ENCODE peak calls at places on chromosomes 3 and 15, in nine cellular contexts. One of them, this sample, is unnamed.

GRCh38 chr3:49727154-49727923 is 3.6 kb upstream of the GMPPB start:
- DNase-seq in HepG2: no peak
- DNase-seq in ovary: peak; percentile 18
- DNase-seq in cardiac muscle cell: no peak
- DNase-seq in left ventricle myocardium inferior: peak; percentile 14
- DNase-seq in substantia nigra: no peak
- DNase-seq in kidney: no peak
- DNase-seq in naive thymus-derived CD4-positive, alpha-beta T cell: no peak
- DNase-seq in caudate nucleus: no peak
- DNase-seq in this sample: peak; percentile 12

GRCh38 chr3:184656991-184657669 is 54.7 kb downstream of the MAGEF1 start:
- DNase-seq in substantia nigra: no peak
- DNase-seq in naive thymus-derived CD4-positive, alpha-beta T cell: no peak
- DNase-seq in kidney: no peak
- DNase-seq in caudate nucleus: no peak
- DNase-seq in HepG2: no peak
- DNase-seq in left ventricle myocardium inferior: no peak
- DNase-seq in cardiac muscle cell: no peak
- DNase-seq in ovary: no peak
- DNase-seq in this sample: no peak

GRCh38 chr3:193962986-193963683 is 172.8 kb upstream of the HES1 start:
- DNase-seq in ovary: no peak
- DNase-seq in naive thymus-derived CD4-positive, alpha-beta T cell: no peak
- DNase-seq in substantia nigra: no peak
- DNase-seq in caudate nucleus: no peak
- DNase-seq in cardiac muscle cell: no peak
- DNase-seq in kidney: no peak
- DNase-seq in left ventricle myocardium inferior: no peak
- DNase-seq in HepG2: no peak
- DNase-seq in this sample: no peak

GRCh38 chr15:85125056-85125661 is 143.5 kb downstream of the PDE8A start:
- DNase-seq in kidney: no peak
- DNase-seq in caudate nucleus: no peak
- DNase-seq in naive thymus-derived CD4-positive, alpha-beta T cell: no peak
- DNase-seq in HepG2: no peak
- DNase-seq in ovary: no peak
- DNase-seq in substantia nigra: no peak
- DNase-seq in left ventricle myocardium inferior: no peak
- DNase-seq in cardiac muscle cell: no peak
- DNase-seq in this sample: no peak

GRCh38 chr3:102605146-102605545 is 170.3 kb downstream of the ZPLD1 start:
- DNase-seq in ovary: no peak
- DNase-seq in cardiac muscle cell: no peak
- DNase-seq in HepG2: no peak
- DNase-seq in kidney: no peak
- DNase-seq in caudate nucleus: no peak
- DNase-seq in substantia nigra: no peak
- DNase-seq in naive thymus-derived CD4-positive, alpha-beta T cell: no peak
- DNase-seq in left ventricle myocardium inferior: no peak
- DNase-seq in this sample: no peak

GRCh38 chr3:34066999-34067398 is 268.6 kb downstream of the PDCD6IP start:
- DNase-seq in naive thymus-derived CD4-positive, alpha-beta T cell: no peak
- DNase-seq in caudate nucleus: no peak
- DNase-seq in kidney: no peak
- DNase-seq in HepG2: no peak
- DNase-seq in ovary: no peak
- DNase-seq in substantia nigra: no peak
- DNase-seq in left ventricle myocardium inferior: no peak
- DNase-seq in cardiac muscle cell: no peak
- DNase-seq in this sample: no peak

GRCh38 chr3:129315386-129315991 is 36.8 kb downstream of the HMCES start:
- DNase-seq in kidney: peak; percentile 87
- DNase-seq in HepG2: no peak
- DNase-seq in caudate nucleus: no peak
- DNase-seq in left ventricle myocardium inferior: peak; percentile 42
- DNase-seq in naive thymus-derived CD4-positive, alpha-beta T cell: peak; percentile 52
- DNase-seq in substantia nigra: peak; percentile 43
- DNase-seq in cardiac muscle cell: peak; percentile 43
- DNase-seq in ovary: peak; percentile 60
- DNase-seq in this sample: peak; percentile 38

GRCh38 chr3:141289228-141289772 is 57.7 kb downstream of the PXYLP1 start:
- DNase-seq in left ventricle myocardium inferior: no peak
- DNase-seq in kidney: no peak
- DNase-seq in caudate nucleus: no peak
- DNase-seq in substantia nigra: no peak
- DNase-seq in cardiac muscle cell: no peak
- DNase-seq in HepG2: no peak
- DNase-seq in ovary: no peak
- DNase-seq in naive thymus-derived CD4-positive, alpha-beta T cell: no peak
- DNase-seq in this sample: no peak

GRCh38 chr15:94596707-94597106 is 365.3 kb downstream of the MCTP2 start:
- DNase-seq in substantia nigra: no peak
- DNase-seq in kidney: no peak
- DNase-seq in caudate nucleus: no peak
- DNase-seq in cardiac muscle cell: no peak
- DNase-seq in left ventricle myocardium inferior: no peak
- DNase-seq in naive thymus-derived CD4-positive, alpha-beta T cell: no peak
- DNase-seq in ovary: no peak
- DNase-seq in HepG2: no peak
- DNase-seq in this sample: no peak

GRCh38 chr3:88180398-88180999 is 30.7 kb downstream of the C3orf38 start:
- DNase-seq in left ventricle myocardium inferior: no peak
- DNase-seq in caudate nucleus: no peak
- DNase-seq in cardiac muscle cell: peak; percentile 23
- DNase-seq in ovary: no peak
- DNase-seq in naive thymus-derived CD4-positive, alpha-beta T cell: peak; percentile 30
- DNase-seq in kidney: no peak
- DNase-seq in HepG2: no peak
- DNase-seq in substantia nigra: no peak
- DNase-seq in this sample: peak; percentile 37

GRCh38 chr3:13115991-13116390 is 42.8 kb upstream of the IQSEC1 start:
- DNase-seq in substantia nigra: no peak
- DNase-seq in kidney: peak; percentile 43
- DNase-seq in ovary: no peak
- DNase-seq in HepG2: no peak
- DNase-seq in left ventricle myocardium inferior: no peak
- DNase-seq in cardiac muscle cell: no peak
- DNase-seq in caudate nucleus: no peak
- DNase-seq in naive thymus-derived CD4-positive, alpha-beta T cell: no peak
- DNase-seq in this sample: no peak

GRCh38 chr3:46479696-46480095 is 15.0 kb upstream of the LTF start:
- DNase-seq in naive thymus-derived CD4-positive, alpha-beta T cell: no peak
- DNase-seq in HepG2: no peak
- DNase-seq in kidney: no peak
- DNase-seq in substantia nigra: no peak
- DNase-seq in left ventricle myocardium inferior: no peak
- DNase-seq in cardiac muscle cell: no peak
- DNase-seq in ovary: no peak
- DNase-seq in caudate nucleus: no peak
- DNase-seq in this sample: no peak

GRCh38 chr3:170909129-170909903 is 879 bp upstream of the EIF5A2 start:
- DNase-seq in substantia nigra: no peak
- DNase-seq in naive thymus-derived CD4-positive, alpha-beta T cell: no peak
- DNase-seq in HepG2: peak; percentile 69
- DNase-seq in left ventricle myocardium inferior: no peak
- DNase-seq in ovary: peak; percentile 25
- DNase-seq in kidney: peak; percentile 63
- DNase-seq in cardiac muscle cell: no peak
- DNase-seq in caudate nucleus: no peak
- DNase-seq in this sample: peak; percentile 15

GRCh38 chr3:15011174-15011573 is 53.9 kb downstream of the MRPS25 start:
- DNase-seq in left ventricle myocardium inferior: no peak
- DNase-seq in substantia nigra: no peak
- DNase-seq in cardiac muscle cell: no peak
- DNase-seq in caudate nucleus: no peak
- DNase-seq in kidney: no peak
- DNase-seq in naive thymus-derived CD4-positive, alpha-beta T cell: no peak
- DNase-seq in HepG2: no peak
- DNase-seq in ovary: no peak
- DNase-seq in this sample: no peak

GRCh38 chr15:38563723-38564519 is 693 bp downstream of the RASGRP1 start:
- DNase-seq in kidney: peak; percentile 90
- DNase-seq in naive thymus-derived CD4-positive, alpha-beta T cell: peak; percentile 91
- DNase-seq in caudate nucleus: peak; percentile 46
- DNase-seq in ovary: peak; percentile 31
- DNase-seq in substantia nigra: peak; percentile 76
- DNase-seq in cardiac muscle cell: peak; percentile 77
- DNase-seq in left ventricle myocardium inferior: peak; percentile 64
- DNase-seq in HepG2: no peak
- DNase-seq in this sample: peak; percentile 85

GRCh38 chr3:66409771-66410355 is 91.0 kb downstream of the LRIG1 start:
- DNase-seq in ovary: peak; percentile 8
- DNase-seq in caudate nucleus: no peak
- DNase-seq in left ventricle myocardium inferior: no peak
- DNase-seq in kidney: no peak
- DNase-seq in cardiac muscle cell: no peak
- DNase-seq in naive thymus-derived CD4-positive, alpha-beta T cell: no peak
- DNase-seq in substantia nigra: no peak
- DNase-seq in HepG2: no peak
- DNase-seq in this sample: no peak

DNA sequence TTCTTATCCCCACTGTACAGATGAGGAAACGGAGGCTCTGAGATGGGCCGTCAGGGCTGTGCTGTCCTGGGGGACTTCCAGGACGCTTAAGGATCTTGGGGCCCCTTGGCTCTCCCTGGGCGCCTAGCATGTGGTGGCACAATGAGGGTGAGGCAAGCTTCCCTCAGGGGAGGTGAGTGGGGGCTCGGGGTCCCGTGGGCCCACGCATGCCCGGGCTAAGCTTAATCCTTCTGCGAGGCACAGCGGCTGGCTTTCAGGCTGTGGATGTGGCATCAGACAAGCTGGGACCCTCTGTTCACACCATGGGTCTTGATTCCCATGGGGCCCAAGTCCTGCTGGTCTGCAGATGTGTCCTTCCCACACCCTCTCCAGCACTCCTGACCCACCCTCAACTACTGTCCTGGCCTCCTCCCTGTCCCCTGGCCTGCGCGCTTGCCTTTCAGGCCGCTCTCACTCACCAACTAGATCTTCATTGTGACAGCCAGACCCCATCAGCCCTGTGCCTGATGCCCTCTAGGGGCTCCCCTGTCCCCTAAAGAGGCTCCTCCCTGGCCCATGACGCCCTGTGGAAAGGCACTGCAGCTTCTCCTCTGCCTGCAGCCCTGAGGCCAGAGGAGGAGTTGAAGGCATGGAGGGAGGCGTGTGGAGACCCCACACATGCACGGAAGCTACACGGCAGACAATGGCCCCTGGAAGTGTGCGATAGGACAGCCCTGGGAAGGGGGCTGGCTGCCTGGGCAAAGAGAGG is 11.3 kb downstream of the DUSP7 start:
- DNase-seq in naive thymus-derived CD4-positive, alpha-beta T cell: no peak
- DNase-seq in substantia nigra: no peak
- DNase-seq in left ventricle myocardium inferior: no peak
- DNase-seq in kidney: no peak
- DNase-seq in ovary: no peak
- DNase-seq in caudate nucleus: no peak
- DNase-seq in cardiac muscle cell: no peak
- DNase-seq in HepG2: no peak
- DNase-seq in this sample: no peak
- H3K27ac ChIP-seq in naive thymus-derived CD4-positive, alpha-beta T cell: peak overlapping the region; percentile 55
- H3K27ac ChIP-seq in substantia nigra: peak overlapping the region; percentile 100
- H3K27ac ChIP-seq in left ventricle myocardium inferior: peak overlapping the region; percentile 46
- H3K27ac ChIP-seq in kidney: no peak overlapping the region
- H3K27ac ChIP-seq in ovary: no peak overlapping the region
- H3K27ac ChIP-seq in caudate nucleus: peak overlapping the region; percentile 100
- H3K27ac ChIP-seq in cardiac muscle cell: no peak overlapping the region
- H3K27ac ChIP-seq in HepG2: no peak overlapping the region
- H3K27ac ChIP-seq in this sample: no peak overlapping the region

DNA sequence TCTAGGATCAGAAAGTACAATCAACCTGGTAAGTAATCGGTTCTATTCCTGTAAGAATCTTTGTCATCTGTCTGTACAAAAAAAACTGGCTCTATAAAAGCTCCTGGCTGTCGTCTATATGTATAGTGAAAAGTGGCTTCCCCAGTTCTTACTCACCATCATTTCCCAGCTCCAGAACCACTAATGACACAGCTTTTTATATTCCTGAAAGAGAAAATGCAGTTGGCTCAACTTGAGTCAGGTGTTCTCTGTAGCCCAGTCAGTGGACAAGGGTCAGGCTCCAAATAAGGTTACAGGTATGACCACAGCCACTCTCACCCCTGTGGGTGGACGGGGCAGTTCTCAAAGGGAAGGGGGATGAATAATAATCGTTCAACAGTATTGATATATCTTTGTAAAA is 85.1 kb downstream of the AP4E1 start:
- DNase-seq in ovary: no peak
- DNase-seq in left ventricle myocardium inferior: no peak
- DNase-seq in kidney: no peak
- DNase-seq in substantia nigra: no peak
- DNase-seq in caudate nucleus: no peak
- DNase-seq in naive thymus-derived CD4-positive, alpha-beta T cell: no peak
- DNase-seq in cardiac muscle cell: no peak
- DNase-seq in HepG2: no peak
- DNase-seq in this sample: no peak
- H3K27ac ChIP-seq in ovary: no peak overlapping the region
- H3K27ac ChIP-seq in left ventricle myocardium inferior: no peak overlapping the region
- H3K27ac ChIP-seq in kidney: no peak overlapping the region
- H3K27ac ChIP-seq in substantia nigra: no peak overlapping the region
- H3K27ac ChIP-seq in caudate nucleus: no peak overlapping the region
- H3K27ac ChIP-seq in naive thymus-derived CD4-positive, alpha-beta T cell: no peak overlapping the region
- H3K27ac ChIP-seq in cardiac muscle cell: no peak overlapping the region
- H3K27ac ChIP-seq in HepG2: no peak overlapping the region
- H3K27ac ChIP-seq in this sample: no peak overlapping the region

GRCh38 chr15:96335429-96335807 is 4.9 kb downstream of the NR2F2 start:
- DNase-seq in substantia nigra: no peak
- DNase-seq in caudate nucleus: no peak
- DNase-seq in left ventricle myocardium inferior: no peak
- DNase-seq in HepG2: peak; percentile 14
- DNase-seq in kidney: no peak
- DNase-seq in ovary: no peak
- DNase-seq in naive thymus-derived CD4-positive, alpha-beta T cell: no peak
- DNase-seq in cardiac muscle cell: no peak
- DNase-seq in this sample: no peak
- H3K27ac ChIP-seq in substantia nigra: no peak overlapping the region
- H3K27ac ChIP-seq in caudate nucleus: peak overlapping the region; percentile 49
- H3K27ac ChIP-seq in left ventricle myocardium inferior: peak overlapping the region; percentile 96
- H3K27ac ChIP-seq in HepG2: peak overlapping the region; percentile 53
- H3K27ac ChIP-seq in kidney: peak overlapping the region; percentile 91
- H3K27ac ChIP-seq in ovary: peak overlapping the region; percentile 99
- H3K27ac ChIP-seq in naive thymus-derived CD4-positive, alpha-beta T cell: no peak overlapping the region
- H3K27ac ChIP-seq in cardiac muscle cell: no peak overlapping the region
- H3K27ac ChIP-seq in this sample: peak overlapping the region; percentile 95

DNA sequence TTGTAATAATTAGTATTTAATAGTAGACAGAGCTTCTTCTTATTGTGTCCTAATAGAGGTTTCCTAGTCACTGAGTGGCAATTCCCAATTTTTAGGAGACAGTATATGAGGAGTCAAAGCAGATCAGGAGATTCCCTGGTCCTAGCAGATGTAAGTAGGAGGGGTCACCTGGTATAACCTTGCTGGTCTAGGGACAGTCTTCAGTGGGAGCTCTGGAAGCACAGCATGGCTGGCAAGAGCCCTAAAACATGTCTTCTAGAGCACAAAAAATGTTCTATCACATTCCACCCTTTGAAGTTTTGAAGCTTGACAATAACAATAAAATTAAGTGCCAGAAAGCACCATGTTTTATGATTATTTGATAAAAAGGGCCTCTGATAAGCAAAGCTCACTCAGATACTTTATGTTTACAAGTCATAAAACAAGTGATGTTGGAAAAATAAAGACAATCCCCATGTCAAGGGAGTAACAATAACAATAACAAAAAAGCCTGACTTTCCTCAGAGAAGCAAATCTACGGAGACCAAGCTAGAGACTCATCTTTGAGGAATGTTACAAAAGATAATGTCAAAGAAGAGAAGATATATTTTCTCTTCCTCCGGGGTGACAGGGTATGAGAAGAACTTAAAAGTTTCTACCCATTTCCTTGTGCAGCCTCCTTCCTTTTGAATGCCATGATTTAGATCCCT is 109.8 kb upstream of the RBMS3 start:
- DNase-seq in kidney: no peak
- DNase-seq in ovary: no peak
- DNase-seq in caudate nucleus: no peak
- DNase-seq in HepG2: no peak
- DNase-seq in substantia nigra: no peak
- DNase-seq in left ventricle myocardium inferior: no peak
- DNase-seq in cardiac muscle cell: no peak
- DNase-seq in naive thymus-derived CD4-positive, alpha-beta T cell: no peak
- DNase-seq in this sample: no peak
- H3K27ac ChIP-seq in kidney: peak overlapping the region; percentile 83
- H3K27ac ChIP-seq in ovary: no peak overlapping the region
- H3K27ac ChIP-seq in caudate nucleus: peak overlapping the region; percentile 24
- H3K27ac ChIP-seq in HepG2: no peak overlapping the region
- H3K27ac ChIP-seq in substantia nigra: no peak overlapping the region
- H3K27ac ChIP-seq in left ventricle myocardium inferior: peak overlapping the region; percentile 83
- H3K27ac ChIP-seq in cardiac muscle cell: no peak overlapping the region
- H3K27ac ChIP-seq in naive thymus-derived CD4-positive, alpha-beta T cell: peak overlapping the region; percentile 23
- H3K27ac ChIP-seq in this sample: no peak overlapping the region